ENCODE peak calls at places on chromosomes 1 and 21, in five cellular contexts. N, D, U, A and G are unnamed samples. For H3K27me3 and H3K4me1, the result is how much of the 10 kb centered on the place peaks cover.

GRCh38 chr1:186420923-186421322 is 40.0 kb downstream of the PDC start:
- DNase-seq in N (no peak), D (no peak), U (no peak), A (no peak), G (no peak)

GRCh38 chr1:204268101-204268500 is 54.3 kb upstream of the GOLT1A start:
- DNase-seq in N (no peak), D (no peak), U (no peak), A (no peak), G (no peak)

GRCh38 chr1:66929691-66929998 is 4.9 kb downstream of the MIER1 start:
- DNase-seq in N (no peak), D (no peak), U (no peak), A (no peak), G (no peak)

GRCh38 chr1:185263292-185263691 is 53.8 kb downstream of the IVNS1ABP start:
- DNase-seq in N (no peak), D (no peak), U (no peak), A (no peak), G (no peak)

GRCh38 chr1:227869851-227870305 is 54.4 kb downstream of the PRSS38 start:
- DNase-seq in N (no peak), D (no peak), U (no peak), A (no peak), G (no peak)

GRCh38 chr1:68495968-68496679 is 758 bp downstream of the DEPDC1 start:
- DNase-seq in N (no peak), D (no peak), U (no peak), A (no peak), G (no peak)

GRCh38 chr1:179025975-179026812 is 500 bp downstream of the FAM20B start:
- DNase-seq in N (peak), D (peak), U (peak), A (peak), G (peak)

GRCh38 chr1:246969621-246970020 is 37.9 kb upstream of the AHCTF1 start:
- DNase-seq in N (no peak), D (no peak), U (no peak), A (no peak), G (no peak)

GRCh38 chr1:147673401-147673800 is 3.1 kb upstream of the ACP6 start:
- DNase-seq in N (no peak), D (no peak), U (no peak), A (no peak), G (no peak)

GRCh38 chr1:241470361-241470760 is 49.2 kb downstream of the FH start:
- DNase-seq in N (no peak), D (no peak), U (no peak), A (no peak), G (no peak)

GRCh38 chr1:8031176-8031785 is 5.2 kb upstream of the ERRFI1 start:
- DNase-seq in N (no peak), D (no peak), U (no peak), A (no peak), G (no peak)

GRCh38 chr1:153358691-153358975 is 979 bp downstream of the S100A9 start:
- DNase-seq in N (no peak), D (no peak), U (no peak), A (peak), G (no peak)

GRCh38 chr1:36560621-36561364 is 78.1 kb upstream of the CSF3R start:
- DNase-seq in N (no peak), D (no peak), U (no peak), A (no peak), G (no peak)

GRCh38 chr1:243549791-243550190 is 293.9 kb downstream of the SDCCAG8 start:
- DNase-seq in N (no peak), D (no peak), U (no peak), A (no peak), G (no peak)

GRCh38 chr21:45363921-45364463 is 41.0 kb upstream of the COL18A1 start:
- DNase-seq in N (peak), D (peak), U (peak), A (peak), G (peak)

GRCh38 chr1:8858888-8859706 is 19.4 kb downstream of the ENO1 start:
- DNase-seq in N (peak), D (no peak), U (no peak), A (no peak), G (no peak)

GRCh38 chr1:220189750-220190347 is 82.4 kb downstream of the RAB3GAP2 start:
- DNase-seq in N (no peak), D (no peak), U (no peak), A (no peak), G (no peak)

GRCh38 chr1:169647512-169647911 is 17.6 kb upstream of the SELP start:
- DNase-seq in N (no peak), D (no peak), U (no peak), A (no peak), G (no peak)

GRCh38 chr1:1084372-1085170 is 10.5 kb upstream of the RNF223 start:
- DNase-seq in N (no peak), D (peak), U (no peak), A (no peak), G (no peak)

GRCh38 chr1:103492003-103492665 is 33.4 kb upstream of the RNPC3 start:
- DNase-seq in N (no peak), D (no peak), U (no peak), A (no peak), G (no peak)

GRCh38 chr1:98557808-98558390 is 103.6 kb upstream of the SNX7 start:
- DNase-seq in N (no peak), D (no peak), U (no peak), A (no peak), G (no peak)

GRCh38 chr1:245704765-245705164 is 550.0 kb downstream of the KIF26B start:
- DNase-seq in N (no peak), D (no peak), U (no peak), A (no peak), G (no peak)

GRCh38 chr21:38244885-38245869 is 11.6 kb upstream of the KCNJ15 start:
- DNase-seq in N (no peak), D (no peak), U (no peak), A (no peak), G (no peak)

GRCh38 chr1:36465731-36466369 is 1.7 kb upstream of the MRPS15 start:
- DNase-seq in N (no peak), D (no peak), U (no peak), A (no peak), G (no peak)

GRCh38 chr1:166354411-166354810 is 187.6 kb upstream of the FAM78B start:
- DNase-seq in N (no peak), D (no peak), U (no peak), A (no peak), G (no peak)

GRCh38 chr1:12178511-12178910 is 11.7 kb downstream of the TNFRSF1B start:
- DNase-seq in N (no peak), D (no peak), U (no peak), A (no peak), G (no peak)

GRCh38 chr21:20425856-20426255 is 572.4 kb upstream of the NCAM2 start:
- DNase-seq in N (no peak), D (no peak), U (no peak), A (no peak), G (no peak)

GRCh38 chr1:34787461-34788420 is 5.1 kb upstream of the GJA4 start:
- DNase-seq in N (no peak), D (no peak), U (peak), A (no peak), G (peak)
- H3K27me3 ChIP-seq in N (under half), D (under half), U (under half), A (under half), G (under half)

GRCh38 chr21:41752231-41752681 is 14.6 kb downstream of the RIPK4 start:
- DNase-seq in N (no peak), D (no peak), U (no peak), A (no peak), G (no peak)

GRCh38 chr21:41750051-41750450 is 16.8 kb downstream of the RIPK4 start:
- DNase-seq in N (no peak), D (no peak), U (no peak), A (no peak), G (no peak)

GRCh38 chr21:41749286-41749685 is 17.6 kb downstream of the RIPK4 start:
- DNase-seq in N (no peak), D (no peak), U (no peak), A (no peak), G (no peak)

GRCh38 chr21:41751621-41752020 is 15.2 kb downstream of the RIPK4 start:
- DNase-seq in N (no peak), D (no peak), U (no peak), A (peak), G (no peak)

DNA sequence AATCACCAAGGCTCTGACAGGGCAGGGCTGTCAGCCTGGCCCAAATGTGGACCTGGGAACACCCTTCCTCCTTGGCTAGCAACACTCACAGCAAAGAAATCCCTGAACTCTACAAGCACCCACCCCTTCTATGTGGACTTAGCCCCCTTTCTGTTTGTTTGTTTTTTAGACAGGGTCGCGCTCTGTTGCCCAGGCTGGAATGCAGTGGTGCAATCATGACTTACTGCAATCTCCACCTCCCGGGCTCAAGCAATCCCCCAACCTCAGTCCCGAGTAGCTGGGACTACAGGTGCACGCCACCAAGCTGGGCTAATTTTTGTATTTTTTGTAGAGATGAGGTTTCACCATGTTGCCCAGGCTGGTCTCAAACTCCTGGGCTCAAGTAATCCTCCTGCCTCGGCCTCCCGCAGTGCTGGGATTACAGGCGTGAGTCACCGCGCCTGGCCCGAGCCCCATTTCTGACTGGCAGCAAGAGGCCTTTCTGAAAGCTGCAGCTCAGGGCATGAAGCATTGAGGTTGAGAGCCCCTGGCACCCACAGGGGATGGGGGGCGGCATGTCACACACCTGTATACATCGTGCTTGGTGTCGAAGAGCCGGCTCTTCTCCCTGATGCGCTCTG is 16.2 kb downstream of the RIPK4 start:
- DNase-seq in N (no peak), D (no peak), U (no peak), A (no peak), G (no peak)
- H3K27ac ChIP-seq in N (no peak), D (no peak), U (no peak), A (no peak), G (no peak)

GRCh38 chr21:36510911-36511310 is 31.0 kb upstream of the CLDN14 start:
- DNase-seq in N (no peak), D (no peak), U (no peak), A (no peak), G (no peak)
- H3K4me1 ChIP-seq in N (under half), D (under half), U (under half), A (under half), G (under half)

GRCh38 chr1:156656779-156657160 is 14.9 kb downstream of the BCAN start:
- DNase-seq in N (peak), D (no peak), U (peak), A (no peak), G (no peak)
- H3K27me3 ChIP-seq in N (under half), D (under half), U (under half), A (under half), G (under half)

GRCh38 chr1:200392625-200393185 is 17.1 kb downstream of the ZNF281 start:
- DNase-seq in N (no peak), D (no peak), U (no peak), A (no peak), G (no peak)
- H3K27ac ChIP-seq in N (no peak), D (no peak), U (no peak), A (no peak), G (no peak)

DNA sequence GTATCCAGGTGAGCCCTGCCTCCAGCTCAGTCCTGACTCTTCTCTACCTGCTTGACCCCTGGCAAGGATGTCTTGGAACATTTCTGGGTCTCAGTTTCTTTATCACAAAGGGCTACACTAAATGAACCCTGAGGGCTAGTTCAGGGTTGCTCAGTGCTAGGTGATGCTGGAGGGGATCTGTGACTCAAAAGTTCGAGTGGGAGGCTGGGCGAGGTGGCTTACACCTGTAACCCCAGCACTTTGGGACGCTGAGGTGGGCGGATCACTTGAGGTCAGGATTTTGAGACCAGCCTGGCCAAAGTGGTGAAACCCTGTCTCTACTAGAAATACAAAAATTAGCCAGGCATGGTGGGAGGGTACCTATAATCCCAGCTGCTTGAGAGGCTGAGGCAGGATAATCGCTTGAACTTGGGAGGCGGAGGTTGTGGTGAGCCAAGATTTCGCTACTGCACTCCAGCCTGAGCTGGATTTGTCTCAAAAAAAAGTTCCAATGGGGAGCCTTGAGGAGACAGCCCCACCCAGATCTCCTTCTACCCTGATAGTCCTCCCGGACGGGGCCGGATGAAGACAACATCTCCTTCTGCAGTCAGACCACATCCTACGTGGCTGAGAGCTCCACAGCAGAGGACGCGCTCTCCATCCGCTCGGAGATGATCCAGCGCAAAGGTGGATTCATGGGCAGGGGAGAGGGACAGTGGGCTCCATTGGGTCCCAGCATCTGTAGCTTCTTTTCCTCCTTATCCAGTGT is 48.9 kb downstream of the YARS1 start:
- DNase-seq in N (no peak), D (no peak), U (no peak), A (no peak), G (no peak)
- H3K4me1 ChIP-seq in N (under half), D (under half), U (under half), A (under half), G (under half)

DNA sequence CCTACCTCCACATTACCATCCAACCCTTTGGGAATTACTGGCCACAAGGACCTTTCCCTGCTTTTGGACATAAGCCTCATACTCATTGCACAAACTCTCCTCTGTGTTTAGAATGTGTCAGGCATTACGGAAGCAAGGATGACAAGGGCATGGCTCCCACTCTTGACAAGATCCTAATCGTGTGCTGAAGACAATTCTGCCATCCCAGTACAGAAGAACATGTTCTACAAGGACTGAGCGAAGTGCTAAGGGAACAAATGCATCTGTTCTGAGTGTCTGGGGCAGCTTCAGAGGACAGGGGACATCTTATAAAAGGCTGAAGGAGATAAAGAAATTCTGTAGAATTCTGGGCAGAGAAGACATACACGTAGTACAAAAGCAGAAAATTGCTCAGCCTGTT is 378.5 kb upstream of the CAMK1G start:
- DNase-seq in N (no peak), D (no peak), U (no peak), A (no peak), G (no peak)
- H3K27me3 ChIP-seq in N (under half), D (under half), U (under half), A (under half), G (under half)

DNA sequence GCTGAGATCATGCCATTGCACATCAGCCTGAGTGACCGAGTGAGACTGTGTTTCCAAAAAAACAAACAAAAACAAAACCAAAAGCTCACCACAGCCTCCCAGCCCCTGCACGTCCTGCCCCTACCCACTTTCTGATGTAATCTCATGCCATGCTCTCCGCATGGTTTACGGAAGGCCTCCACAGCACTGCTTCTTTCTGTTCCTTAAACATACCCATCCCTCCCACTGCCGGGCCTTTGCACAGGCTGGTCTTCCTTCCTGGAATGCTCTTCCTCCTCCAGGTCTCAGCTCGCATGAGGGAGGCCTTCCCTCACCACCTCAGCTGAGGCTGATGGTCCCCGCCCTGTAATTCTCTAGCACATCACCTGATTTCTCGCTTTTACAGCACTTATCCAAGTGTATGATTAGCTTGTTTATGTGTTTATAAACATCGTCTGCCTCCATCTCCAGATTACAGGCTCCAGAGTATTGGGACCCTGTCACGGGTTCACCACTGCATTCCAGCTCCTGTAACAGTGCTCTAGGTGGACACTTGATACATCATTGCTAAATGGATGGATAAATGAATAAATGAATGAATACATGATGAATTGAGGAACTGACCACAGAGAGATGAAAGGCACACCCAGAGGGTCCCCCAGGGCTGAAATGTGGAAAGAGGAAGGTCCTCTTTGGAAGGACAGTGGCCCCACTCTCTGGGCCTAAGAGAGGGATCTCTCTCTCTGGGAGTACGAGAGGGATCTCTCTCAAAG is 22.1 kb downstream of the TCEA3 start:
- DNase-seq in N (no peak), D (peak), U (no peak), A (no peak), G (no peak)
- H3K27ac ChIP-seq in N (peak), D (peak), U (peak), A (no peak), G (peak)

GRCh38 chr1:60008500-60008899 is 65.1 kb downstream of the C1orf87 start:
- DNase-seq in N (no peak), D (no peak), U (no peak), A (no peak), G (no peak)

GRCh38 chr1:60010690-60011089 is 62.9 kb downstream of the C1orf87 start:
- DNase-seq in N (no peak), D (no peak), U (no peak), A (no peak), G (no peak)
- H3K4me1 ChIP-seq in N (under half), D (under half), U (under half), A (under half), G (under half)